ENCODE peak calls at places on chromosome 17, in six cellular contexts. R is CD8-positive, alpha-beta T cell; A is CD4-positive, CD25-positive, alpha-beta regulatory T cell; L is A549; X is brain microvascular endothelial cell; N is ovary. D is an unnamed sample.
A peak's percentile ranks its signal among the peaks of the same experiment; 100 is the strongest.

GRCh38 chr17:149231-149630 is 11.9 kb downstream of the SCGB1C2 start:
- DNase-seq in X (no peak), L (no peak), A (no peak), N (no peak), R (no peak), D (no peak)

GRCh38 chr17:76131061-76131691 is 9.9 kb downstream of the FOXJ1 start:
- DNase-seq in X (no peak), L (no peak), R (no peak), N (no peak), A (no peak), D (no peak)

GRCh38 chr17:13919818-13920217 is 149.5 kb upstream of the COX10 start:
- DNase-seq in L (no peak), A (no peak), N (no peak), X (no peak), R (no peak), D (no peak)

GRCh38 chr17:76957600-76958464 is 89.6 kb downstream of the MGAT5B start:
- DNase-seq in N (no peak), X (peak; percentile 12), L (no peak), A (no peak), R (no peak), D (no peak)

GRCh38 chr17:45920083-45920482 is 25.7 kb downstream of the MAPT start:
- DNase-seq in X (no peak), N (no peak), L (no peak), R (no peak), A (no peak), D (no peak)

GRCh38 chr17:53316073-53316472 is 506.7 kb upstream of the KIF2B start:
- DNase-seq in L (no peak), R (no peak), N (no peak), A (no peak), X (no peak), D (no peak)

GRCh38 chr17:55069983-55070529 is 101.5 kb downstream of the STXBP4 start:
- DNase-seq in R (no peak), A (no peak), L (no peak), X (no peak), N (no peak), D (no peak)

GRCh38 chr17:34579979-34580684 is 750 bp downstream of the TMEM132E start:
- DNase-seq in L (peak; percentile 43), X (no peak), R (no peak), N (peak; percentile 41), A (no peak), D (no peak)

GRCh38 chr17:71163121-71163812 is 957.6 kb upstream of the SOX9 start:
- DNase-seq in X (peak; percentile 16), A (no peak), L (no peak), N (no peak), R (no peak), D (no peak)

GRCh38 chr17:10156579-10157488 is 41.6 kb downstream of the GAS7 start:
- DNase-seq in N (no peak), A (peak; percentile 25), X (no peak), L (no peak), R (no peak), D (no peak)

GRCh38 chr17:10316986-10317834 is 55.6 kb downstream of the MYH13 start:
- DNase-seq in R (no peak), X (peak; percentile 10), N (no peak), A (peak; percentile 28), L (peak; percentile 50), D (peak; percentile 36)

GRCh38 chr17:60652484-60653247 is 25.0 kb upstream of the BCAS3 start:
- DNase-seq in N (no peak), X (no peak), R (no peak), L (no peak), A (no peak), D (no peak)

GRCh38 chr17:29096094-29096493 is 53.2 kb downstream of the PIPOX start:
- DNase-seq in N (no peak), X (no peak), A (no peak), R (no peak), L (no peak), D (no peak)

GRCh38 chr17:38419508-38419981 is 8.7 kb upstream of the ARHGAP23 start:
- DNase-seq in R (no peak), X (no peak), A (no peak), L (no peak), N (no peak), D (no peak)

GRCh38 chr17:76384222-76384986 is at the start of gene SPHK1:
- DNase-seq in L (peak; percentile 90), A (peak; percentile 75), N (peak; percentile 75), X (peak; percentile 58), R (peak; percentile 56), D (no peak)

GRCh38 chr17:45404870-45405249 is 27.8 kb downstream of the ARHGAP27 start:
- DNase-seq in A (no peak), R (no peak), L (no peak), X (no peak), N (no peak), D (no peak)

GRCh38 chr17:18039535-18040286 is 503 bp downstream of the GID4 start:
- DNase-seq in A (peak; percentile 44), N (peak; percentile 56), L (peak; percentile 36), X (no peak), R (no peak), D (no peak)

GRCh38 chr17:20043034-20043433 is 33.9 kb downstream of the SPECC1 start:
- DNase-seq in L (no peak), X (no peak), R (no peak), N (no peak), A (peak; percentile 4), D (no peak)

GRCh38 chr17:9671559-9671958 is 26.2 kb downstream of the USP43 start:
- DNase-seq in A (no peak), X (no peak), R (no peak), L (no peak), N (no peak), D (no peak)

GRCh38 chr17:8060274-8060673 is 21.4 kb downstream of the ALOX15B start:
- DNase-seq in L (peak; percentile 87), R (peak; percentile 45), N (no peak), A (peak; percentile 73), X (peak; percentile 63), D (no peak)

GRCh38 chr17:45022655-45023339 is 28.6 kb downstream of the DCAKD start:
- DNase-seq in L (no peak), X (no peak), A (no peak), N (no peak), R (no peak), D (no peak)

GRCh38 chr17:67532326-67532871 is 155.3 kb downstream of the PITPNC1 start:
- DNase-seq in N (peak; percentile 67), R (no peak), L (no peak), A (no peak), X (no peak), D (no peak)

GRCh38 chr17:9522074-9522473 is 53.5 kb downstream of the STX8 start:
- DNase-seq in A (peak; percentile 30), L (peak; percentile 31), X (peak; percentile 58), N (no peak), R (no peak), D (no peak)

GRCh38 chr17:32484041-32484461 is 2.7 kb upstream of the CDK5R1 start:
- DNase-seq in N (no peak), X (no peak), L (no peak), A (no peak), R (no peak), D (no peak)
- H3K27ac ChIP-seq in N (peak overlapping the region; percentile 95), X (no peak overlapping the region), L (no peak overlapping the region), A (peak overlapping the region; percentile 57), R (no peak overlapping the region), D (peak overlapping the region; percentile 47)

GRCh38 chr17:57536289-57536688 is 208.8 kb downstream of the CCDC182 start:
- DNase-seq in A (no peak), N (no peak), R (no peak), X (no peak), L (no peak), D (no peak)
- H3K27ac ChIP-seq in A (no peak overlapping the region), N (no peak overlapping the region), R (no peak overlapping the region), X (no peak overlapping the region), L (peak overlapping the region; percentile 72), D (no peak overlapping the region)

GRCh38 chr17:32772453-32773025 is 104.4 kb downstream of the MYO1D start:
- DNase-seq in L (no peak), R (no peak), X (no peak), N (no peak), A (no peak), D (no peak)

GRCh38 chr17:32771396-32771795 is 105.5 kb downstream of the MYO1D start:
- DNase-seq in L (peak; percentile 14), X (peak; percentile 38), A (no peak), R (no peak), N (no peak), D (no peak)

GRCh38 chr17:32763855-32764439 is 113.0 kb downstream of the MYO1D start:
- DNase-seq in R (no peak), N (no peak), X (no peak), L (no peak), A (no peak), D (no peak)

GRCh38 chr17:32774286-32775084 is 102.4 kb downstream of the MYO1D start:
- DNase-seq in L (no peak), N (no peak), A (no peak), X (no peak), R (no peak), D (no peak)

DNA sequence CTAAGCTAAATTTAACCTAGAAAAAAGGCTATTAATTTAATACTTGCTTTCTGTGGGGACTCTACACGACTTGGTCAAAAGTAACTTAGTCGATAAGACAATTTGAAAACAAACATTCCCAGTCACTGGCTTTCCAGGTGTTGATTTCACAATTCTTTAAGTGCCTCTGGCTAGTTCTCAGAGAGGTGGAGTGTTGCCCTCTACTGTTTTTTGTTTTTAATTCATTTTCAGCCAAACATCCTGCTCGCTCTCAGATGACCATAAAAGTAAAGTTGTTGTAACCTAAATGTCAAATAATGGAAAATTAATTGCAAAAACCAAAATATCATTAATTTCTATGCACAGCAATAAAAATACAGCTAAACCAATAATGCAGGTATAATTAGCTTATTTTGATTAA is 107.1 kb downstream of the MYO1D start:
- DNase-seq in X (no peak), A (no peak), R (no peak), N (no peak), L (peak; percentile 20), D (no peak)
- H3K27ac ChIP-seq in X (no peak overlapping the region), A (no peak overlapping the region), R (no peak overlapping the region), N (no peak overlapping the region), L (no peak overlapping the region), D (no peak overlapping the region)

GRCh38 chr17:12722282-12722681 is 56.6 kb downstream of the MYOCD start:
- DNase-seq in N (no peak), A (no peak), R (no peak), X (no peak), L (no peak), D (no peak)
- H3K27ac ChIP-seq in N (no peak overlapping the region), A (no peak overlapping the region), R (no peak overlapping the region), X (no peak overlapping the region), L (no peak overlapping the region), D (peak overlapping the region; percentile 47)

GRCh38 chr17:81251943-81252301 is 12.8 kb downstream of the NDUFAF8 start:
- DNase-seq in N (no peak), X (no peak), R (no peak), L (no peak), A (no peak), D (no peak)
- H3K27ac ChIP-seq in N (no peak overlapping the region), X (no peak overlapping the region), R (no peak overlapping the region), L (no peak overlapping the region), A (no peak overlapping the region), D (no peak overlapping the region)

GRCh38 chr17:78355701-78356100 is 4.2 kb downstream of the SOCS3 start:
- DNase-seq in L (no peak), X (no peak), A (no peak), N (no peak), R (no peak), D (no peak)
- H3K27ac ChIP-seq in L (peak overlapping the region; percentile 36), X (peak overlapping the region; percentile 72), A (peak overlapping the region; percentile 94), N (no peak overlapping the region), R (peak overlapping the region; percentile 50), D (no peak overlapping the region)

D was measured in thoracic aorta.